ENCODE peak calls at places on chromosome 18, in five cellular contexts. One of them, this sample, is unnamed.

GRCh38 chr18:2413352-2413751 is 158.0 kb downstream of the METTL4 start:
- DNase-seq in neuronal stem cell: no peak
- DNase-seq in neural progenitor cell: no peak
- DNase-seq in H9: no peak
- DNase-seq in K562: no peak
- DNase-seq in this sample: no peak

GRCh38 chr18:58611471-58612131 is 17.3 kb downstream of the ALPK2 start:
- DNase-seq in neural progenitor cell: peak
- DNase-seq in neuronal stem cell: peak
- DNase-seq in H9: peak
- DNase-seq in K562: no peak
- DNase-seq in this sample: peak

GRCh38 chr18:31039426-31039825 is 3.1 kb downstream of the DSC3 start:
- DNase-seq in neural progenitor cell: no peak
- DNase-seq in K562: no peak
- DNase-seq in H9: no peak
- DNase-seq in neuronal stem cell: no peak
- DNase-seq in this sample: no peak

GRCh38 chr18:58865714-58866113 is 1.0 kb downstream of the ZNF532 start:
- DNase-seq in neural progenitor cell: no peak
- DNase-seq in neuronal stem cell: no peak
- DNase-seq in K562: no peak
- DNase-seq in H9: no peak
- DNase-seq in this sample: peak

GRCh38 chr18:64416990-64417389 is 268.1 kb upstream of the LINC00305 start:
- DNase-seq in K562: no peak
- DNase-seq in H9: no peak
- DNase-seq in neuronal stem cell: no peak
- DNase-seq in neural progenitor cell: no peak
- DNase-seq in this sample: no peak

GRCh38 chr18:80253871-80254492 is 6.7 kb upstream of the PARD6G start:
- DNase-seq in K562: peak
- DNase-seq in H9: no peak
- DNase-seq in neuronal stem cell: no peak
- DNase-seq in neural progenitor cell: no peak
- DNase-seq in this sample: peak

GRCh38 chr18:32911660-32912284 is 138.9 kb upstream of the KLHL14 start:
- DNase-seq in H9: no peak
- DNase-seq in neural progenitor cell: no peak
- DNase-seq in neuronal stem cell: no peak
- DNase-seq in K562: no peak
- DNase-seq in this sample: peak

GRCh38 chr18:35271656-35272055 is 18.4 kb downstream of the ZSCAN30 start:
- DNase-seq in K562: no peak
- DNase-seq in neuronal stem cell: no peak
- DNase-seq in neural progenitor cell: no peak
- DNase-seq in H9: no peak
- DNase-seq in this sample: no peak

GRCh38 chr18:48077291-48077690 is 146.8 kb upstream of the SMAD2 start:
- DNase-seq in H9: no peak
- DNase-seq in neural progenitor cell: no peak
- DNase-seq in neuronal stem cell: no peak
- DNase-seq in K562: no peak
- DNase-seq in this sample: no peak

GRCh38 chr18:70197042-70197441 is 8.4 kb downstream of the RTTN start:
- DNase-seq in neuronal stem cell: no peak
- DNase-seq in neural progenitor cell: no peak
- DNase-seq in H9: no peak
- DNase-seq in K562: no peak
- DNase-seq in this sample: peak

GRCh38 chr18:12750708-12751502 is 48.1 kb downstream of the PSMG2 start:
- DNase-seq in neuronal stem cell: no peak
- DNase-seq in neural progenitor cell: no peak
- DNase-seq in H9: no peak
- DNase-seq in K562: no peak
- DNase-seq in this sample: no peak
- H3K9ac ChIP-seq in neuronal stem cell: no peak
- H3K9ac ChIP-seq in neural progenitor cell: no peak
- H3K9ac ChIP-seq in H9: no peak
- H3K9ac ChIP-seq in K562: no peak
- H3K9ac ChIP-seq in this sample: no peak

GRCh38 chr18:67273288-67273687 is 243.2 kb downstream of the DSEL start:
- DNase-seq in H9: no peak
- DNase-seq in K562: no peak
- DNase-seq in neural progenitor cell: no peak
- DNase-seq in neuronal stem cell: no peak
- DNase-seq in this sample: no peak
- H3K9ac ChIP-seq in H9: no peak
- H3K9ac ChIP-seq in K562: no peak
- H3K9ac ChIP-seq in neural progenitor cell: no peak
- H3K9ac ChIP-seq in neuronal stem cell: no peak
- H3K9ac ChIP-seq in this sample: no peak

GRCh38 chr18:25067291-25068050 is 284.5 kb downstream of the ZNF521 start:
- DNase-seq in neural progenitor cell: no peak
- DNase-seq in K562: no peak
- DNase-seq in neuronal stem cell: no peak
- DNase-seq in H9: no peak
- DNase-seq in this sample: peak
- H3K9ac ChIP-seq in neural progenitor cell: no peak
- H3K9ac ChIP-seq in K562: no peak
- H3K9ac ChIP-seq in neuronal stem cell: no peak
- H3K9ac ChIP-seq in H9: no peak
- H3K9ac ChIP-seq in this sample: no peak

GRCh38 chr18:62767321-62767720 is 52.0 kb downstream of the PHLPP1 start:
- DNase-seq in neural progenitor cell: no peak
- DNase-seq in K562: no peak
- DNase-seq in H9: no peak
- DNase-seq in neuronal stem cell: no peak
- DNase-seq in this sample: peak
- H3K9ac ChIP-seq in neural progenitor cell: no peak
- H3K9ac ChIP-seq in K562: no peak
- H3K9ac ChIP-seq in H9: no peak
- H3K9ac ChIP-seq in neuronal stem cell: no peak
- H3K9ac ChIP-seq in this sample: no peak

GRCh38 chr18:55588001-55588875 is at the start of gene TCF4:
- DNase-seq in H9: peak
- DNase-seq in neuronal stem cell: peak
- DNase-seq in K562: peak
- DNase-seq in neural progenitor cell: peak
- DNase-seq in this sample: peak

GRCh38 chr18:55587341-55588000 is 521 bp downstream of the TCF4 start:
- DNase-seq in K562: peak
- DNase-seq in neural progenitor cell: peak
- DNase-seq in neuronal stem cell: no peak
- DNase-seq in H9: peak
- DNase-seq in this sample: peak

GRCh38 chr18:55589625-55590291 is 1.8 kb upstream of the TCF4 start:
- DNase-seq in H9: peak
- DNase-seq in neural progenitor cell: peak
- DNase-seq in K562: peak
- DNase-seq in neuronal stem cell: peak
- DNase-seq in this sample: peak

GRCh38 chr18:55586841-55587240 is 1.2 kb downstream of the TCF4 start:
- DNase-seq in neural progenitor cell: peak
- DNase-seq in H9: no peak
- DNase-seq in neuronal stem cell: no peak
- DNase-seq in K562: no peak
- DNase-seq in this sample: peak

GRCh38 chr18:55588876-55589595 is 1.0 kb upstream of the TCF4 start:
- DNase-seq in neural progenitor cell: no peak
- DNase-seq in K562: no peak
- DNase-seq in neuronal stem cell: no peak
- DNase-seq in H9: no peak
- DNase-seq in this sample: peak
- H3K9ac ChIP-seq in neural progenitor cell: peak
- H3K9ac ChIP-seq in K562: peak
- H3K9ac ChIP-seq in neuronal stem cell: no peak
- H3K9ac ChIP-seq in H9: peak
- H3K9ac ChIP-seq in this sample: peak

GRCh38 chr18:11148655-11149440 is 521 bp downstream of the PIEZO2 start:
- DNase-seq in neural progenitor cell: peak
- DNase-seq in neuronal stem cell: peak
- DNase-seq in K562: no peak
- DNase-seq in H9: peak
- DNase-seq in this sample: peak
- H3K9ac ChIP-seq in neural progenitor cell: no peak
- H3K9ac ChIP-seq in neuronal stem cell: peak
- H3K9ac ChIP-seq in K562: no peak
- H3K9ac ChIP-seq in H9: no peak
- H3K9ac ChIP-seq in this sample: no peak

This sample was measured in GM23248.